ENCODE peak calls at places on chromosome 21, in eight cellular contexts. P, I, K, D, M, N, J and T are unnamed samples.

GRCh38 chr21:42154237-42155044 is 64.5 kb upstream of the ABCG1 start:
- DNase-seq in M (no peak), P (no peak), K (no peak), N (no peak), D (no peak), I (no peak), J (no peak), T (peak)

GRCh38 chr21:27648560-27648959 is 681.7 kb upstream of the ADAMTS5 start:
- DNase-seq in I (no peak), N (no peak), K (no peak), M (no peak), P (no peak), D (no peak), J (no peak), T (no peak)

GRCh38 chr21:15966216-15966615 is 236.4 kb downstream of the USP25 start:
- DNase-seq in N (no peak), P (no peak), J (no peak), I (no peak), D (no peak), M (no peak), K (no peak), T (no peak)

GRCh38 chr21:19507682-19508260 is 1104.2 kb upstream of the TMPRSS15 start:
- DNase-seq in N (no peak), K (no peak), J (no peak), P (peak), D (peak), I (no peak), M (no peak), T (no peak)

GRCh38 chr21:37636152-37636860 is 269.7 kb downstream of the DYRK1A start:
- DNase-seq in K (no peak), J (no peak), N (no peak), M (no peak), I (no peak), D (peak), P (no peak), T (no peak)

GRCh38 chr21:41207401-41208388 is 39.7 kb downstream of the BACE2 start:
- DNase-seq in D (peak), N (no peak), I (no peak), P (no peak), M (peak), J (no peak), K (peak), T (peak)

GRCh38 chr21:44354775-44355771 is 1.7 kb downstream of the TRPM2 start:
- DNase-seq in D (no peak), J (no peak), K (no peak), P (no peak), N (no peak), M (no peak), I (no peak), T (no peak)

GRCh38 chr21:28899220-28899619 is 93.5 kb downstream of the LTN1 start:
- DNase-seq in M (no peak), I (no peak), P (no peak), N (no peak), K (no peak), J (no peak), D (no peak), T (no peak)

GRCh38 chr21:39852021-39852721 is 15.1 kb upstream of the PCP4 start:
- DNase-seq in J (no peak), N (no peak), K (no peak), I (no peak), D (peak), M (peak), P (no peak), T (no peak)

GRCh38 chr21:16320110-16320509 is 590.3 kb downstream of the USP25 start:
- DNase-seq in J (no peak), K (no peak), M (no peak), D (no peak), P (no peak), I (no peak), N (no peak), T (no peak)

GRCh38 chr21:14486869-14487268 is 59.2 kb downstream of the SAMSN1 start:
- DNase-seq in K (no peak), M (no peak), N (no peak), I (no peak), D (no peak), P (no peak), J (no peak), T (no peak)

GRCh38 chr21:42526379-42526727 is 12.7 kb downstream of the SLC37A1 start:
- DNase-seq in K (no peak), I (no peak), N (no peak), M (no peak), P (no peak), J (no peak), D (no peak), T (peak)

GRCh38 chr21:42002421-42002958 is 7.7 kb downstream of the ZBTB21 start:
- DNase-seq in I (no peak), D (peak), N (peak), M (no peak), K (no peak), J (peak), P (no peak), T (no peak)

GRCh38 chr21:37891953-37892352 is 24.3 kb downstream of the KCNJ6 start:
- DNase-seq in D (no peak), K (no peak), J (no peak), P (no peak), M (no peak), N (no peak), I (no peak), T (no peak)

GRCh38 chr21:33293811-33294216 is 27.6 kb downstream of the IL10RB start:
- DNase-seq in K (no peak), P (no peak), J (no peak), I (no peak), N (no peak), D (no peak), M (no peak), T (no peak)

GRCh38 chr21:33546076-33546475 is 3.2 kb downstream of the SON start:
- DNase-seq in P (no peak), D (no peak), J (no peak), K (no peak), M (no peak), I (no peak), N (no peak), T (no peak)

GRCh38 chr21:41124626-41125240 is 43.2 kb upstream of the BACE2 start:
- DNase-seq in J (no peak), N (no peak), I (no peak), M (no peak), D (no peak), K (no peak), P (no peak), T (no peak)

GRCh38 chr21:39111928-39112327 is 71.3 kb downstream of the PSMG1 start:
- DNase-seq in P (no peak), I (no peak), D (no peak), M (no peak), N (no peak), K (no peak), J (no peak), T (no peak)

GRCh38 chr21:19245188-19245580 is 841.6 kb upstream of the TMPRSS15 start:
- DNase-seq in D (no peak), J (no peak), I (no peak), N (no peak), P (no peak), K (no peak), M (no peak), T (no peak)

GRCh38 chr21:20020032-20020431 is 978.2 kb upstream of the NCAM2 start:
- DNase-seq in N (no peak), D (no peak), I (no peak), P (no peak), K (no peak), J (no peak), M (peak), T (peak)

GRCh38 chr21:38887750-38888149 is 82.0 kb downstream of the ETS2 start:
- DNase-seq in J (no peak), K (no peak), M (no peak), N (no peak), I (no peak), P (no peak), D (no peak), T (no peak)